ENCODE peak calls at places on chromosomes 4 and X, in nine cellular contexts. One of them, this sample, is unnamed.
A peak's percentile ranks its signal among the peaks of the same experiment; 100 is the strongest.

GRCh38 chr4:73648478-73648877 is 28.2 kb upstream of the RASSF6 start:
- DNase-seq in cardiac muscle cell: no peak
- DNase-seq in Peyer's patch: no peak
- DNase-seq in endodermal cell: no peak
- DNase-seq in right atrium auricular region: no peak
- DNase-seq in fibroblast of lung: no peak
- DNase-seq in aorta: no peak
- DNase-seq in WERI-Rb-1: no peak
- DNase-seq in H9: no peak
- DNase-seq in this sample: no peak

GRCh38 chr4:53098681-53099121 is 236.6 kb downstream of the RASL11B start:
- DNase-seq in endodermal cell: no peak
- DNase-seq in H9: no peak
- DNase-seq in cardiac muscle cell: peak; percentile 65
- DNase-seq in right atrium auricular region: no peak
- DNase-seq in aorta: no peak
- DNase-seq in WERI-Rb-1: no peak
- DNase-seq in fibroblast of lung: peak; percentile 63
- DNase-seq in Peyer's patch: no peak
- DNase-seq in this sample: no peak

GRCh38 chr4:113759696-113760093 is 1.8 kb downstream of the CAMK2D start:
- DNase-seq in H9: no peak
- DNase-seq in WERI-Rb-1: no peak
- DNase-seq in cardiac muscle cell: no peak
- DNase-seq in endodermal cell: no peak
- DNase-seq in aorta: no peak
- DNase-seq in right atrium auricular region: no peak
- DNase-seq in Peyer's patch: no peak
- DNase-seq in fibroblast of lung: peak; percentile 33
- DNase-seq in this sample: no peak

GRCh38 chrX:18983711-18984380 is at the start of gene PHKA2:
- DNase-seq in fibroblast of lung: peak; percentile 44
- DNase-seq in aorta: peak; percentile 90
- DNase-seq in H9: peak; percentile 57
- DNase-seq in endodermal cell: peak; percentile 83
- DNase-seq in right atrium auricular region: peak; percentile 62
- DNase-seq in Peyer's patch: peak; percentile 47
- DNase-seq in WERI-Rb-1: peak; percentile 38
- DNase-seq in cardiac muscle cell: no peak
- DNase-seq in this sample: no peak

GRCh38 chr4:7745486-7745885 is 194.2 kb downstream of the AFAP1 start:
- DNase-seq in H9: no peak
- DNase-seq in WERI-Rb-1: no peak
- DNase-seq in Peyer's patch: no peak
- DNase-seq in endodermal cell: no peak
- DNase-seq in right atrium auricular region: no peak
- DNase-seq in aorta: no peak
- DNase-seq in cardiac muscle cell: no peak
- DNase-seq in fibroblast of lung: no peak
- DNase-seq in this sample: no peak

GRCh38 chr4:75916091-75916661 is 13.9 kb upstream of the PPEF2 start:
- DNase-seq in WERI-Rb-1: peak; percentile 40
- DNase-seq in fibroblast of lung: peak; percentile 89
- DNase-seq in Peyer's patch: no peak
- DNase-seq in right atrium auricular region: no peak
- DNase-seq in endodermal cell: peak; percentile 63
- DNase-seq in aorta: no peak
- DNase-seq in H9: peak; percentile 34
- DNase-seq in cardiac muscle cell: peak; percentile 65
- DNase-seq in this sample: no peak

GRCh38 chrX:65671966-65672365 is 4.5 kb downstream of the MSN start:
- DNase-seq in fibroblast of lung: no peak
- DNase-seq in aorta: no peak
- DNase-seq in right atrium auricular region: no peak
- DNase-seq in cardiac muscle cell: peak; percentile 65
- DNase-seq in WERI-Rb-1: no peak
- DNase-seq in endodermal cell: no peak
- DNase-seq in H9: no peak
- DNase-seq in Peyer's patch: no peak
- DNase-seq in this sample: no peak

GRCh38 chr4:107666134-107666533 is 53.9 kb downstream of the PAPSS1 start:
- DNase-seq in H9: no peak
- DNase-seq in WERI-Rb-1: no peak
- DNase-seq in endodermal cell: no peak
- DNase-seq in cardiac muscle cell: peak; percentile 68
- DNase-seq in Peyer's patch: no peak
- DNase-seq in fibroblast of lung: peak; percentile 63
- DNase-seq in right atrium auricular region: no peak
- DNase-seq in aorta: no peak
- DNase-seq in this sample: no peak

GRCh38 chr4:137367608-137368007 is 164.7 kb downstream of the PCDH18 start:
- DNase-seq in right atrium auricular region: no peak
- DNase-seq in aorta: no peak
- DNase-seq in Peyer's patch: no peak
- DNase-seq in endodermal cell: no peak
- DNase-seq in WERI-Rb-1: no peak
- DNase-seq in H9: no peak
- DNase-seq in fibroblast of lung: peak; percentile 96
- DNase-seq in cardiac muscle cell: peak; percentile 78
- DNase-seq in this sample: no peak

DNA sequence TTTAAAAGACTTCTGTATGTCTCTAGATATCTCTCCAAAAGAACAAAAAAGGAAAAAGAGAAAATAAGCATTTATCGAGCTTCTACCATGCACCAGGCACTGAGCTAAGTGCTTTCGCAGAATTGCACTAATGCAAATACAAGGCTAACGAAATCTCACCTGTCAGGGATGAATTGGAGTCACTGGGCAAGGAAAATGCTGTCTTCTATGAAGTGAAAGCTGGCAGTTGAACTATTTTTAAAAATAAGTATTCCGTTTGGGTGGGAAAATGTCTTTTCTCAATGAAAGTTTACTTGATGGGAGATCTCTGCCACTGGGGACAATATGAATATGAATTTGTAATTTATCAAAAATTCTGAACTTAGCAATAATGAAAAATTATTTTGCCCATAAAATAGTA is 47.6 kb downstream of the COL25A1 start:
- DNase-seq in aorta: no peak
- DNase-seq in H9: no peak
- DNase-seq in fibroblast of lung: no peak
- DNase-seq in WERI-Rb-1: no peak
- DNase-seq in Peyer's patch: no peak
- DNase-seq in endodermal cell: no peak
- DNase-seq in right atrium auricular region: no peak
- DNase-seq in cardiac muscle cell: no peak
- DNase-seq in this sample: no peak
- H3K9me3 ChIP-seq in aorta: no peaks in the 10 kb centered on the region
- H3K9me3 ChIP-seq in H9: no peaks in the 10 kb centered on the region
- H3K9me3 ChIP-seq in fibroblast of lung: no peaks in the 10 kb centered on the region
- H3K9me3 ChIP-seq in WERI-Rb-1: no peaks in the 10 kb centered on the region
- H3K9me3 ChIP-seq in Peyer's patch: no peaks in the 10 kb centered on the region
- H3K9me3 ChIP-seq in endodermal cell: no peaks in the 10 kb centered on the region
- H3K9me3 ChIP-seq in right atrium auricular region: no peaks in the 10 kb centered on the region
- H3K9me3 ChIP-seq in cardiac muscle cell: no peaks in the 10 kb centered on the region
- H3K9me3 ChIP-seq in this sample: no peaks in the 10 kb centered on the region

GRCh38 chr4:385934-386707 is 48.5 kb downstream of the ZNF141 start:
- DNase-seq in aorta: no peak
- DNase-seq in right atrium auricular region: no peak
- DNase-seq in cardiac muscle cell: no peak
- DNase-seq in WERI-Rb-1: no peak
- DNase-seq in endodermal cell: no peak
- DNase-seq in H9: no peak
- DNase-seq in fibroblast of lung: no peak
- DNase-seq in Peyer's patch: no peak
- DNase-seq in this sample: no peak

GRCh38 chr4:384311-385010 is 46.8 kb downstream of the ZNF141 start:
- DNase-seq in aorta: no peak
- DNase-seq in cardiac muscle cell: no peak
- DNase-seq in Peyer's patch: no peak
- DNase-seq in endodermal cell: no peak
- DNase-seq in WERI-Rb-1: no peak
- DNase-seq in H9: no peak
- DNase-seq in right atrium auricular region: no peak
- DNase-seq in fibroblast of lung: no peak
- DNase-seq in this sample: no peak

GRCh38 chr4:386708-387105 is 49.1 kb downstream of the ZNF141 start:
- DNase-seq in fibroblast of lung: no peak
- DNase-seq in aorta: no peak
- DNase-seq in WERI-Rb-1: no peak
- DNase-seq in cardiac muscle cell: no peak
- DNase-seq in Peyer's patch: no peak
- DNase-seq in H9: no peak
- DNase-seq in right atrium auricular region: no peak
- DNase-seq in endodermal cell: no peak
- DNase-seq in this sample: no peak
- H3K9me3 ChIP-seq in fibroblast of lung: no peaks in the 10 kb centered on the region
- H3K9me3 ChIP-seq in aorta: peaks cover 21% of the 10 kb centered on the region
- H3K9me3 ChIP-seq in WERI-Rb-1: peaks cover 58% of the 10 kb centered on the region
- H3K9me3 ChIP-seq in cardiac muscle cell: peaks cover 2% of the 10 kb centered on the region
- H3K9me3 ChIP-seq in Peyer's patch: peaks cover 96% of the 10 kb centered on the region
- H3K9me3 ChIP-seq in H9: peaks cover 26% of the 10 kb centered on the region
- H3K9me3 ChIP-seq in right atrium auricular region: peaks cover 35% of the 10 kb centered on the region
- H3K9me3 ChIP-seq in endodermal cell: peaks cover 49% of the 10 kb centered on the region
- H3K9me3 ChIP-seq in this sample: peaks cover 94% of the 10 kb centered on the region

GRCh38 chr4:453267-453666 is 45.7 kb downstream of the ZNF721 start:
- DNase-seq in endodermal cell: no peak
- DNase-seq in Peyer's patch: no peak
- DNase-seq in WERI-Rb-1: no peak
- DNase-seq in cardiac muscle cell: no peak
- DNase-seq in right atrium auricular region: no peak
- DNase-seq in H9: no peak
- DNase-seq in aorta: no peak
- DNase-seq in fibroblast of lung: no peak
- DNase-seq in this sample: no peak
- H3K9me3 ChIP-seq in endodermal cell: peaks cover 97% of the 10 kb centered on the region
- H3K9me3 ChIP-seq in Peyer's patch: peaks cover 100% of the 10 kb centered on the region
- H3K9me3 ChIP-seq in WERI-Rb-1: peaks cover 76% of the 10 kb centered on the region
- H3K9me3 ChIP-seq in cardiac muscle cell: peaks cover 11% of the 10 kb centered on the region
- H3K9me3 ChIP-seq in right atrium auricular region: peaks cover 53% of the 10 kb centered on the region
- H3K9me3 ChIP-seq in H9: peaks cover 79% of the 10 kb centered on the region
- H3K9me3 ChIP-seq in aorta: peaks cover 39% of the 10 kb centered on the region
- H3K9me3 ChIP-seq in fibroblast of lung: peaks cover 2% of the 10 kb centered on the region
- H3K9me3 ChIP-seq in this sample: peaks cover 95% of the 10 kb centered on the region

DNA sequence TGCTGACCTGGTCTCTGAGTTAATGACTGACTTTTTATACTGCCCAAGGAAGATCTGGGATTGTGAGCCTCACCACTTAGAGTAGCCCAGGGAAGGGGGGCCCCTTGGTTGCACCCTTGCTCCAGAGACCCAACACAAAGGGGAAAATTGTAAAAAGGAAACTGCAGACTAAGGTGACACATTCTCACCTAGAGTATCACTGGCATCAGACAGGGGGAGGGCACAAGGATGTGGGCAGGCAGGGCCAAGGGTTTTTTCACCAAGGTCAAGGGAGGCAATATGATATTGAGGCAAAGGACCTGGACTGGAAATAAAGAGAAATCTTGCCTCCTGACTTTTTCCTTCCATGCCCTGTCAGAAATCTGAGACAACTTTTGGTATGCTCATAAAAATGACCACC is 386.2 kb upstream of the FGF16 start:
- DNase-seq in fibroblast of lung: no peak
- DNase-seq in WERI-Rb-1: no peak
- DNase-seq in Peyer's patch: no peak
- DNase-seq in right atrium auricular region: no peak
- DNase-seq in H9: no peak
- DNase-seq in cardiac muscle cell: no peak
- DNase-seq in aorta: no peak
- DNase-seq in endodermal cell: no peak
- DNase-seq in this sample: no peak
- H3K9me3 ChIP-seq in fibroblast of lung: no peaks in the 10 kb centered on the region
- H3K9me3 ChIP-seq in WERI-Rb-1: no peaks in the 10 kb centered on the region
- H3K9me3 ChIP-seq in Peyer's patch: no peaks in the 10 kb centered on the region
- H3K9me3 ChIP-seq in right atrium auricular region: no peaks in the 10 kb centered on the region
- H3K9me3 ChIP-seq in H9: peaks cover 40% of the 10 kb centered on the region
- H3K9me3 ChIP-seq in cardiac muscle cell: no peaks in the 10 kb centered on the region
- H3K9me3 ChIP-seq in aorta: no peaks in the 10 kb centered on the region
- H3K9me3 ChIP-seq in endodermal cell: no peaks in the 10 kb centered on the region
- H3K9me3 ChIP-seq in this sample: no peaks in the 10 kb centered on the region

GRCh38 chr4:160180206-160180605 is 1077.3 kb downstream of the RAPGEF2 start:
- DNase-seq in fibroblast of lung: no peak
- DNase-seq in endodermal cell: no peak
- DNase-seq in WERI-Rb-1: no peak
- DNase-seq in right atrium auricular region: no peak
- DNase-seq in H9: no peak
- DNase-seq in aorta: no peak
- DNase-seq in Peyer's patch: no peak
- DNase-seq in cardiac muscle cell: no peak
- DNase-seq in this sample: no peak

DNA sequence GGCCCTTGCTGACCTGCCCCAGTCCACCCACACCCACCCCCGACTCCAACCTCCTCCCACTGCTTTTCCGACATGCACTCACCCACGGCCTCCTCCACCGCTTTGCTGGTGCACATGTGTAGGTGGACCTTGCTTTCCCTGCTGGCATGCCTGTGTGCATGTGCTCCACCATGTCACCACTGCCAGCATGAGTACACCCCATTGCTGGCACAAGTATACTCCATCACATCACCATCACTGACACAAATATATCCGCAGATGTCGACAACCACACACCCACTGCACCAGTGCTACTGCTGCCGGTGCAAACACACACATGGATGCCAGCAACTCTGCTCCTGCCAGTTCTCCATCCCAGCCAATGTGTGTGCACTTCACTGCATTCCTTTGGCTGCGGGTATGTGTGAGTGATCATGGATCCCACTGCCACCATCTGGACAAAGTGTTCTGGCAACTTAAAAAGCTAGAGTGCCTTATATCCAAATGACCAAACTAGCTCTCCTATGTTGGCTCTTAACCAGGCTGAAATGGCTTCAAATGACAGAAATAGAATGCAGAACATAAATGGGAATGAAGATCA is 1072.3 kb downstream of the RAPGEF2 start:
- DNase-seq in fibroblast of lung: no peak
- DNase-seq in right atrium auricular region: no peak
- DNase-seq in Peyer's patch: no peak
- DNase-seq in cardiac muscle cell: no peak
- DNase-seq in WERI-Rb-1: no peak
- DNase-seq in aorta: peak; percentile 49
- DNase-seq in endodermal cell: peak; percentile 39
- DNase-seq in H9: no peak
- DNase-seq in this sample: no peak
- H3K9me3 ChIP-seq in fibroblast of lung: no peaks in the 10 kb centered on the region
- H3K9me3 ChIP-seq in right atrium auricular region: no peaks in the 10 kb centered on the region
- H3K9me3 ChIP-seq in Peyer's patch: no peaks in the 10 kb centered on the region
- H3K9me3 ChIP-seq in cardiac muscle cell: no peaks in the 10 kb centered on the region
- H3K9me3 ChIP-seq in WERI-Rb-1: no peaks in the 10 kb centered on the region
- H3K9me3 ChIP-seq in aorta: no peaks in the 10 kb centered on the region
- H3K9me3 ChIP-seq in endodermal cell: peaks cover 11% of the 10 kb centered on the region
- H3K9me3 ChIP-seq in H9: no peaks in the 10 kb centered on the region
- H3K9me3 ChIP-seq in this sample: peaks cover 3% of the 10 kb centered on the region

DNA sequence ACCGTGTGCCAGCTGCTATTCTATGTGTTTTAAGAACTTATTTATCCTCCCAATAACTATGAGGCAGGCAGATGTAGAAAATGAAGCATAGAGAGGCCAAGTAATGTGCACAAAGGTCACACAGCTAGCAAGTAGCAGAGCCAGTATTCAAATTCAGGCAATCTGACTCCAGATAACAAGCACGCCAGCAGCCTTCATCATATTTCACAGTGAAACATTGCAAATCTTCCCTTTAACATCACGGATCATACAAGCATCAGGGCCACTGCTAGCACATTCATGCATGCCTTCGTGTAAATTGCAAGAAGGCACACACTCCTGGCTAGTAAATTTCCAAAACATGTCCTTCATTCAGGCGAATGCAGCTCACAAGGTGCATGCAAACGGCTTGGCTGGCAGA is 33.1 kb downstream of the MAOB start:
- DNase-seq in fibroblast of lung: no peak
- DNase-seq in cardiac muscle cell: no peak
- DNase-seq in Peyer's patch: no peak
- DNase-seq in right atrium auricular region: no peak
- DNase-seq in H9: no peak
- DNase-seq in WERI-Rb-1: no peak
- DNase-seq in endodermal cell: no peak
- DNase-seq in aorta: no peak
- DNase-seq in this sample: no peak
- H3K9me3 ChIP-seq in fibroblast of lung: no peaks in the 10 kb centered on the region
- H3K9me3 ChIP-seq in cardiac muscle cell: no peaks in the 10 kb centered on the region
- H3K9me3 ChIP-seq in Peyer's patch: no peaks in the 10 kb centered on the region
- H3K9me3 ChIP-seq in right atrium auricular region: no peaks in the 10 kb centered on the region
- H3K9me3 ChIP-seq in H9: peaks cover 16% of the 10 kb centered on the region
- H3K9me3 ChIP-seq in WERI-Rb-1: no peaks in the 10 kb centered on the region
- H3K9me3 ChIP-seq in endodermal cell: no peaks in the 10 kb centered on the region
- H3K9me3 ChIP-seq in aorta: no peaks in the 10 kb centered on the region
- H3K9me3 ChIP-seq in this sample: no peaks in the 10 kb centered on the region

This sample was measured in CD4-positive, alpha-beta T cell.